ENCODE peak calls at places on chromosomes 13 and 19, in nine cellular contexts. One of them, this sample, is unnamed.

GRCh38 chr19:10018786-10019185 is 5.5 kb downstream of the RDH8 start:
- DNase-seq in H1: no peak
- DNase-seq in body of pancreas: no peak
- DNase-seq in adrenal gland: no peak
- DNase-seq in right lobe of liver: no peak
- DNase-seq in IMR-90: no peak
- DNase-seq in heart left ventricle: no peak
- DNase-seq in esophagus squamous epithelium: no peak
- DNase-seq in stomach: no peak
- DNase-seq in this sample: no peak

GRCh38 chr13:33032037-33032625 is 15.9 kb downstream of the KL start:
- DNase-seq in H1: no peak
- DNase-seq in body of pancreas: no peak
- DNase-seq in adrenal gland: no peak
- DNase-seq in right lobe of liver: no peak
- DNase-seq in IMR-90: peak; percentile 10
- DNase-seq in heart left ventricle: peak; percentile 39
- DNase-seq in esophagus squamous epithelium: no peak
- DNase-seq in stomach: no peak
- DNase-seq in this sample: no peak

GRCh38 chr19:30269638-30270037 is 102.5 kb upstream of the ZNF536 start:
- DNase-seq in H1: no peak
- DNase-seq in body of pancreas: no peak
- DNase-seq in adrenal gland: no peak
- DNase-seq in right lobe of liver: no peak
- DNase-seq in IMR-90: no peak
- DNase-seq in heart left ventricle: no peak
- DNase-seq in esophagus squamous epithelium: no peak
- DNase-seq in stomach: no peak
- DNase-seq in this sample: no peak

GRCh38 chr19:7709932-7710460 is 8.1 kb upstream of the FCER2 start:
- DNase-seq in H1: no peak
- DNase-seq in body of pancreas: no peak
- DNase-seq in adrenal gland: no peak
- DNase-seq in right lobe of liver: no peak
- DNase-seq in IMR-90: no peak
- DNase-seq in heart left ventricle: no peak
- DNase-seq in esophagus squamous epithelium: no peak
- DNase-seq in stomach: no peak
- DNase-seq in this sample: no peak

GRCh38 chr13:98495627-98496238 is 81.2 kb downstream of the STK24 start:
- DNase-seq in H1: no peak
- DNase-seq in body of pancreas: no peak
- DNase-seq in adrenal gland: no peak
- DNase-seq in right lobe of liver: no peak
- DNase-seq in IMR-90: no peak
- DNase-seq in heart left ventricle: no peak
- DNase-seq in esophagus squamous epithelium: no peak
- DNase-seq in stomach: no peak
- DNase-seq in this sample: no peak

GRCh38 chr13:33372251-33372919 is 86.8 kb upstream of the STARD13 start:
- DNase-seq in H1: no peak
- DNase-seq in body of pancreas: no peak
- DNase-seq in adrenal gland: no peak
- DNase-seq in right lobe of liver: no peak
- DNase-seq in IMR-90: peak; percentile 33
- DNase-seq in heart left ventricle: no peak
- DNase-seq in esophagus squamous epithelium: no peak
- DNase-seq in stomach: no peak
- DNase-seq in this sample: no peak

GRCh38 chr13:22948421-22948820 is 232.4 kb upstream of the SGCG start:
- DNase-seq in H1: peak; percentile 1
- DNase-seq in body of pancreas: no peak
- DNase-seq in adrenal gland: no peak
- DNase-seq in right lobe of liver: no peak
- DNase-seq in IMR-90: no peak
- DNase-seq in heart left ventricle: no peak
- DNase-seq in esophagus squamous epithelium: no peak
- DNase-seq in stomach: no peak
- DNase-seq in this sample: no peak

GRCh38 chr13:110649551-110649950 is 34.2 kb downstream of the NAXD start:
- DNase-seq in H1: peak; percentile 36
- DNase-seq in body of pancreas: no peak
- DNase-seq in adrenal gland: no peak
- DNase-seq in right lobe of liver: no peak
- DNase-seq in IMR-90: no peak
- DNase-seq in heart left ventricle: no peak
- DNase-seq in esophagus squamous epithelium: no peak
- DNase-seq in stomach: no peak
- DNase-seq in this sample: no peak

GRCh38 chr13:97322740-97323342 is 100.7 kb downstream of the MBNL2 start:
- DNase-seq in H1: no peak
- DNase-seq in body of pancreas: no peak
- DNase-seq in adrenal gland: no peak
- DNase-seq in right lobe of liver: no peak
- DNase-seq in IMR-90: peak; percentile 78
- DNase-seq in heart left ventricle: no peak
- DNase-seq in esophagus squamous epithelium: no peak
- DNase-seq in stomach: no peak
- DNase-seq in this sample: no peak

GRCh38 chr19:27966390-27966816 is 1246.5 kb downstream of the UQCRFS1 start:
- DNase-seq in H1: no peak
- DNase-seq in body of pancreas: no peak
- DNase-seq in adrenal gland: no peak
- DNase-seq in right lobe of liver: no peak
- DNase-seq in IMR-90: no peak
- DNase-seq in heart left ventricle: no peak
- DNase-seq in esophagus squamous epithelium: no peak
- DNase-seq in stomach: no peak
- DNase-seq in this sample: no peak

GRCh38 chr13:82634946-82635345 is 1247.3 kb downstream of the SLITRK1 start:
- DNase-seq in H1: no peak
- DNase-seq in body of pancreas: no peak
- DNase-seq in adrenal gland: no peak
- DNase-seq in right lobe of liver: no peak
- DNase-seq in IMR-90: peak; percentile 16
- DNase-seq in heart left ventricle: no peak
- DNase-seq in esophagus squamous epithelium: no peak
- DNase-seq in stomach: no peak
- DNase-seq in this sample: no peak

GRCh38 chr13:97781891-97782305 is 171.6 kb upstream of the IPO5 start:
- DNase-seq in H1: no peak
- DNase-seq in body of pancreas: no peak
- DNase-seq in adrenal gland: no peak
- DNase-seq in right lobe of liver: no peak
- DNase-seq in IMR-90: no peak
- DNase-seq in heart left ventricle: no peak
- DNase-seq in esophagus squamous epithelium: no peak
- DNase-seq in stomach: no peak
- DNase-seq in this sample: no peak

GRCh38 chr19:2584002-2584401 is 108.1 kb downstream of the GADD45B start:
- DNase-seq in H1: no peak
- DNase-seq in body of pancreas: no peak
- DNase-seq in adrenal gland: no peak
- DNase-seq in right lobe of liver: no peak
- DNase-seq in IMR-90: no peak
- DNase-seq in heart left ventricle: no peak
- DNase-seq in esophagus squamous epithelium: no peak
- DNase-seq in stomach: no peak
- DNase-seq in this sample: peak; percentile 53

GRCh38 chr13:81406639-81407292 is 1065.8 kb upstream of the SPRY2 start:
- DNase-seq in H1: no peak
- DNase-seq in body of pancreas: peak; percentile 19
- DNase-seq in adrenal gland: no peak
- DNase-seq in right lobe of liver: peak; percentile 32
- DNase-seq in IMR-90: no peak
- DNase-seq in heart left ventricle: no peak
- DNase-seq in esophagus squamous epithelium: no peak
- DNase-seq in stomach: no peak
- DNase-seq in this sample: no peak

GRCh38 chr19:15511671-15512424 is 3.5 kb downstream of the CYP4F22 start:
- DNase-seq in H1: no peak
- DNase-seq in body of pancreas: no peak
- DNase-seq in adrenal gland: no peak
- DNase-seq in right lobe of liver: no peak
- DNase-seq in IMR-90: no peak
- DNase-seq in heart left ventricle: no peak
- DNase-seq in esophagus squamous epithelium: no peak
- DNase-seq in stomach: peak; percentile 68
- DNase-seq in this sample: no peak

GRCh38 chr19:3604227-3604986 is 2.3 kb downstream of the TBXA2R start:
- DNase-seq in H1: no peak
- DNase-seq in body of pancreas: no peak
- DNase-seq in adrenal gland: no peak
- DNase-seq in right lobe of liver: no peak
- DNase-seq in IMR-90: no peak
- DNase-seq in heart left ventricle: no peak
- DNase-seq in esophagus squamous epithelium: no peak
- DNase-seq in stomach: no peak
- DNase-seq in this sample: no peak

GRCh38 chr19:39448271-39448670 is 2.9 kb downstream of the SUPT5H start:
- DNase-seq in H1: no peak
- DNase-seq in body of pancreas: no peak
- DNase-seq in adrenal gland: no peak
- DNase-seq in right lobe of liver: no peak
- DNase-seq in IMR-90: peak; percentile 51
- DNase-seq in heart left ventricle: no peak
- DNase-seq in esophagus squamous epithelium: no peak
- DNase-seq in stomach: no peak
- DNase-seq in this sample: no peak

GRCh38 chr19:39445258-39446071 is at the start of gene SUPT5H:
- DNase-seq in H1: peak; percentile 95
- DNase-seq in body of pancreas: peak; percentile 99
- DNase-seq in adrenal gland: peak; percentile 98
- DNase-seq in right lobe of liver: peak; percentile 99
- DNase-seq in IMR-90: peak; percentile 97
- DNase-seq in heart left ventricle: peak; percentile 97
- DNase-seq in esophagus squamous epithelium: peak; percentile 89
- DNase-seq in stomach: peak; percentile 98
- DNase-seq in this sample: peak; percentile 99

GRCh38 chr19:39446365-39447084 is 1.1 kb downstream of the SUPT5H start:
- DNase-seq in H1: no peak
- DNase-seq in body of pancreas: no peak
- DNase-seq in adrenal gland: no peak
- DNase-seq in right lobe of liver: no peak
- DNase-seq in IMR-90: no peak
- DNase-seq in heart left ventricle: no peak
- DNase-seq in esophagus squamous epithelium: no peak
- DNase-seq in stomach: no peak
- DNase-seq in this sample: no peak

GRCh38 chr19:39449116-39449797 is 3.9 kb downstream of the SUPT5H start:
- DNase-seq in H1: no peak
- DNase-seq in body of pancreas: no peak
- DNase-seq in adrenal gland: no peak
- DNase-seq in right lobe of liver: no peak
- DNase-seq in IMR-90: no peak
- DNase-seq in heart left ventricle: no peak
- DNase-seq in esophagus squamous epithelium: no peak
- DNase-seq in stomach: no peak
- DNase-seq in this sample: no peak

GRCh38 chr19:39444598-39445257 is 654 bp upstream of the SUPT5H start:
- DNase-seq in H1: no peak
- DNase-seq in body of pancreas: no peak
- DNase-seq in adrenal gland: no peak
- DNase-seq in right lobe of liver: no peak
- DNase-seq in IMR-90: no peak
- DNase-seq in heart left ventricle: no peak
- DNase-seq in esophagus squamous epithelium: no peak
- DNase-seq in stomach: no peak
- DNase-seq in this sample: no peak
- H3K27me3 ChIP-seq in H1: no peaks in the 10 kb centered on the region
- H3K27me3 ChIP-seq in body of pancreas: no peaks in the 10 kb centered on the region
- H3K27me3 ChIP-seq in adrenal gland: no peaks in the 10 kb centered on the region
- H3K27me3 ChIP-seq in right lobe of liver: no peaks in the 10 kb centered on the region
- H3K27me3 ChIP-seq in IMR-90: no peaks in the 10 kb centered on the region
- H3K27me3 ChIP-seq in heart left ventricle: no peaks in the 10 kb centered on the region
- H3K27me3 ChIP-seq in esophagus squamous epithelium: no peaks in the 10 kb centered on the region
- H3K27me3 ChIP-seq in stomach: no peaks in the 10 kb centered on the region
- H3K27me3 ChIP-seq in this sample: no peaks in the 10 kb centered on the region

GRCh38 chr19:41218615-41219507 is at the start of gene AXL:
- DNase-seq in H1: peak; percentile 90
- DNase-seq in body of pancreas: peak; percentile 35
- DNase-seq in adrenal gland: peak; percentile 92
- DNase-seq in right lobe of liver: no peak
- DNase-seq in IMR-90: peak; percentile 86
- DNase-seq in heart left ventricle: peak; percentile 83
- DNase-seq in esophagus squamous epithelium: no peak
- DNase-seq in stomach: peak; percentile 39
- DNase-seq in this sample: peak; percentile 95
- TF ChIP-seq POLR2A in H1: no peak
- TF ChIP-seq POLR2A in body of pancreas: peak; percentile 29
- TF ChIP-seq POLR2A in adrenal gland: peak; percentile 53
- TF ChIP-seq POLR2A in right lobe of liver: peak; percentile 44
- TF ChIP-seq POLR2A in IMR-90: peak; percentile 93
- TF ChIP-seq POLR2A in heart left ventricle: peak; percentile 52
- TF ChIP-seq POLR2A in esophagus squamous epithelium: no peak
- TF ChIP-seq POLR2A in stomach: no peak
- TF ChIP-seq POLR2A in this sample: peak; percentile 67

DNA sequence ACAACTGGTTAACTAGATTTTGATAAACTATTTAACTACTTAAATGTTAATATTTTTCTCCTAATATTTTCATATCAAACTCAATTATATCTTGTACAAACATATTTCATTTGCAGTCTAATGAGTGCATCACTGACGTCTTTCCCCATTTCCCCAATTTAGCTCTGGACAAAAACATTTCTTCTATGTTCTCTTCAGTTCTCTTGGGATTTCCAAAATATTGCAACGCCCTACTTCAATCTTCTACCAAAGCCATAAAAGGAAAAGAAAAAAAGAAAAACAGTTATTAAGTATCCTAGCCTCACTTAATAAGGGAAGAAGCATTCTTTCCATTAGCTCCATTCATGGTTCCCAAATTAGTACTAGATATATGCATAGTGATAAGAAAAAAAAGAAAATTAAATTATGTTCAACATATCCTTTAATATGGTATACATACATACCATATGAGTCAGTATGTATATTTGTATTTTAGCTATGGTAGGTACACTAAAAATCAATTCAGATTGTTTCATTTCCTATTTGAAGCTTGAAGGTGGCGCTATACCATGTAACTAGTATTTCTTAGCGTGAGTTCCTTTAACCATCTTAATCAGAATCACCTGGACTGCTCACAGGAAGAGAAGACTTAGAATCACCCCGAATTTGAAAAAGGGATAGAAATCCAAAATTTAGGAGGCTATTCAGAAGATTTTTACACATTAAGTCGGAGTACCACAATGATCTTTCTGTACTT is 9.9 kb downstream of the FBXL3 start:
- DNase-seq in H1: no peak
- DNase-seq in body of pancreas: no peak
- DNase-seq in adrenal gland: no peak
- DNase-seq in right lobe of liver: no peak
- DNase-seq in IMR-90: no peak
- DNase-seq in heart left ventricle: no peak
- DNase-seq in esophagus squamous epithelium: no peak
- DNase-seq in stomach: no peak
- DNase-seq in this sample: no peak
- H3K4me1 ChIP-seq in H1: no peaks in the 10 kb centered on the region
- H3K4me1 ChIP-seq in body of pancreas: peaks cover 44% of the 10 kb centered on the region
- H3K4me1 ChIP-seq in adrenal gland: peaks cover 71% of the 10 kb centered on the region
- H3K4me1 ChIP-seq in right lobe of liver: no peaks in the 10 kb centered on the region
- H3K4me1 ChIP-seq in IMR-90: peaks cover 8% of the 10 kb centered on the region
- H3K4me1 ChIP-seq in heart left ventricle: peaks cover 63% of the 10 kb centered on the region
- H3K4me1 ChIP-seq in esophagus squamous epithelium: peaks cover 94% of the 10 kb centered on the region
- H3K4me1 ChIP-seq in stomach: peaks cover 29% of the 10 kb centered on the region
- H3K4me1 ChIP-seq in this sample: peaks cover 51% of the 10 kb centered on the region

GRCh38 chr19:18745012-18745735 is 45.9 kb downstream of the COMP start:
- DNase-seq in H1: no peak
- DNase-seq in body of pancreas: no peak
- DNase-seq in adrenal gland: no peak
- DNase-seq in right lobe of liver: no peak
- DNase-seq in IMR-90: no peak
- DNase-seq in heart left ventricle: no peak
- DNase-seq in esophagus squamous epithelium: no peak
- DNase-seq in stomach: no peak
- DNase-seq in this sample: no peak
- H3K27me3 ChIP-seq in H1: no peaks in the 10 kb centered on the region
- H3K27me3 ChIP-seq in body of pancreas: no peaks in the 10 kb centered on the region
- H3K27me3 ChIP-seq in adrenal gland: no peaks in the 10 kb centered on the region
- H3K27me3 ChIP-seq in right lobe of liver: no peaks in the 10 kb centered on the region
- H3K27me3 ChIP-seq in IMR-90: no peaks in the 10 kb centered on the region
- H3K27me3 ChIP-seq in heart left ventricle: no peaks in the 10 kb centered on the region
- H3K27me3 ChIP-seq in esophagus squamous epithelium: no peaks in the 10 kb centered on the region
- H3K27me3 ChIP-seq in stomach: no peaks in the 10 kb centered on the region
- H3K27me3 ChIP-seq in this sample: no peaks in the 10 kb centered on the region

This sample was measured in sigmoid colon.